ENCODE peak calls at places on chromosomes 12 and 14, in eight cellular contexts. W is effector memory CD4-positive, alpha-beta T cell; P is heart left ventricle; M is left lung; R is OCI-LY7; K is psoas muscle; S is coronary artery; G is IMR-90. B is an unnamed sample.
A peak's percentile ranks its signal among the peaks of the same experiment; 100 is the strongest.

GRCh38 chr14:33386140-33386539 is 447.5 kb downstream of the NPAS3 start:
- DNase-seq in S (no peak), G (no peak), M (no peak), R (no peak), K (no peak), W (no peak), P (no peak), B (no peak)

GRCh38 chr12:124458220-124458991 is 109.0 kb downstream of the NCOR2 start:
- DNase-seq in R (no peak), P (no peak), G (no peak), M (peak; percentile 52), K (no peak), W (no peak), S (no peak), B (no peak)

GRCh38 chr12:48961801-48962200 is 4.5 kb upstream of the ARF3 start:
- DNase-seq in M (no peak), W (no peak), K (no peak), P (no peak), G (no peak), S (no peak), R (no peak), B (no peak)

GRCh38 chr12:1587927-1588573 is 6.3 kb downstream of the FBXL14 start:
- DNase-seq in S (no peak), G (peak; percentile 54), M (no peak), K (no peak), W (no peak), P (no peak), R (no peak), B (no peak)

GRCh38 chr14:99278836-99279235 is 6.8 kb upstream of the BCL11B start:
- DNase-seq in R (no peak), K (no peak), M (no peak), W (no peak), S (no peak), G (no peak), P (no peak), B (no peak)

GRCh38 chr12:75087656-75088055 is 122.0 kb downstream of the KCNC2 start:
- DNase-seq in M (no peak), R (no peak), P (no peak), G (no peak), S (no peak), W (no peak), K (no peak), B (no peak)

GRCh38 chr12:389138-390096 is at the start of gene KDM5A:
- DNase-seq in K (peak; percentile 89), R (peak; percentile 96), S (peak; percentile 94), G (peak; percentile 94), P (peak; percentile 92), W (peak; percentile 88), M (peak; percentile 93), B (peak; percentile 93)

GRCh38 chr12:98901189-98901588 is 256.1 kb downstream of the APAF1 start:
- DNase-seq in P (no peak), M (no peak), W (no peak), G (no peak), S (no peak), R (no peak), K (no peak), B (no peak)

GRCh38 chr12:66409195-66409871 is 107.0 kb downstream of the HELB start:
- DNase-seq in M (no peak), S (no peak), G (peak; percentile 80), P (no peak), K (no peak), R (peak; percentile 67), W (peak; percentile 20), B (peak; percentile 18)

GRCh38 chr12:120726510-120726793 is 826 bp downstream of the ACADS start:
- DNase-seq in G (no peak), W (no peak), S (no peak), M (no peak), P (no peak), R (no peak), K (no peak), B (no peak)

GRCh38 chr12:95118138-95118787 is 44.8 kb upstream of the NR2C1 start:
- DNase-seq in P (no peak), W (no peak), R (no peak), M (no peak), G (peak; percentile 89), S (no peak), K (no peak), B (no peak)

GRCh38 chr12:95126076-95126475 is 52.7 kb upstream of the NR2C1 start:
- DNase-seq in S (no peak), K (no peak), M (no peak), G (no peak), W (no peak), R (no peak), P (no peak), B (no peak)

GRCh38 chr12:95129115-95129514 is 55.7 kb upstream of the NR2C1 start:
- DNase-seq in G (no peak), S (no peak), P (no peak), R (no peak), W (no peak), M (no peak), K (no peak), B (no peak)

GRCh38 chr12:95118788-95119179 is 45.4 kb upstream of the NR2C1 start:
- DNase-seq in R (no peak), M (no peak), P (no peak), W (no peak), S (no peak), K (no peak), G (peak; percentile 24), B (no peak)

DNA sequence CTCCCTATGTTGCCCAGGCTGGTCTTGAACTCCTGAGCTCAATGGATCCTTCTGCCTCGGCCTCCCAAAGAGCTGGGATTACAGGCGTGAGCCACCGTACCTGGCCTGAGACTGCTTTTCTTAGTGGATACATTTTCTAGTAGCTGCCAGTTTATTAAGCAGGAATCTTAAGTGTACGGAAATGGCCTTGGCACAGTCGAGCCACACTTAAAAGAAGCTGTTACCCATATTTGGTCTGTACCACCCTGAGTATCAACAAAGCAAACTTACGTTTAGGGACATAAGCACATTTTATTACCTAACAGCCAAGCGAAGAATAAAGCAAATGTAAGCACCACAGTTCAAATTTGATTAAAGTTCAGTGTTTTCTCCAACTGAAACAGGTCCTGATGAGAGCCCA is 50.7 kb upstream of the NR2C1 start:
- DNase-seq in W (no peak), K (no peak), M (no peak), R (no peak), P (no peak), G (no peak), S (no peak), B (no peak)
- H3K27ac ChIP-seq in W (no peak overlapping the region), K (no peak overlapping the region), M (peak overlapping the region; percentile 73), R (no peak overlapping the region), P (no peak overlapping the region), G (no peak overlapping the region), S (no peak overlapping the region), B (no peak overlapping the region)

GRCh38 chr12:25710149-25710548 is 157.1 kb upstream of the LMNTD1 start:
- DNase-seq in M (no peak), S (no peak), P (no peak), K (no peak), W (no peak), R (no peak), G (no peak), B (no peak)

GRCh38 chr12:25702553-25702952 is 149.5 kb upstream of the LMNTD1 start:
- DNase-seq in G (no peak), P (no peak), M (no peak), W (no peak), K (no peak), R (no peak), S (no peak), B (no peak)

GRCh38 chr12:25708661-25709060 is 155.6 kb upstream of the LMNTD1 start:
- DNase-seq in G (no peak), R (no peak), P (no peak), S (no peak), K (no peak), W (no peak), M (no peak), B (no peak)

GRCh38 chr12:25705256-25705655 is 152.2 kb upstream of the LMNTD1 start:
- DNase-seq in G (no peak), W (no peak), S (no peak), R (no peak), M (no peak), P (no peak), K (no peak), B (no peak)

DNA sequence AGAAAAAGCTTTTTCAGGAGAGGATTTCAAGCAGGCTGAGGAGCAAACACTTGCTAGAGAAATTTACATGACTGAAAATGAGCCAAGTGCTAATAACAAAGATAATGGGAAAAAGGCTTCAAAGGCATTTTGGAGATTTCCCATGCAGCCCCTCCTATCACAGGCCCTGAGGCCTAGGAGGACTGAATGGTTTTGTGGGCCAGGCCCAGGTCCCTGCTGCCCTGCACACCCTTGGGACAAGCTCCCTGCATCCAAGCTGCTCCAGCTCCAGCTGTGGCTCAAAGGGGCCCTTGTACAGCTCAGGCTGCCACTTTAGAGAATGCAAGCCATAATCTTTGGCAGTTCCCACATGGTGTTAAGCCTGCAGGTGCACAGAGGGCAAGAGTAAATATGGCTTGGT is 154.0 kb upstream of the LMNTD1 start:
- DNase-seq in P (no peak), G (no peak), M (no peak), K (no peak), W (no peak), R (no peak), S (no peak), B (no peak)
- H3K4me3 ChIP-seq in P (no peak overlapping the region), G (no peak overlapping the region), M (no peak overlapping the region), K (no peak overlapping the region), W (no peak overlapping the region), R (no peak overlapping the region), S (no peak overlapping the region), B (no peak overlapping the region)

GRCh38 chr12:128727461-128727860 is 96.3 kb downstream of the SLC15A4 start:
- DNase-seq in R (no peak), G (no peak), K (no peak), M (no peak), P (no peak), W (no peak), S (no peak), B (no peak)
- H3K27ac ChIP-seq in R (no peak overlapping the region), G (no peak overlapping the region), K (no peak overlapping the region), M (no peak overlapping the region), P (no peak overlapping the region), W (no peak overlapping the region), S (no peak overlapping the region), B (no peak overlapping the region)

GRCh38 chr14:90295870-90296516 is 35.7 kb downstream of the NRDE2 start:
- DNase-seq in W (no peak), R (no peak), K (no peak), P (no peak), S (no peak), M (no peak), G (peak; percentile 67), B (no peak)
- H3K4me3 ChIP-seq in W (no peak overlapping the region), R (no peak overlapping the region), K (no peak overlapping the region), P (no peak overlapping the region), S (no peak overlapping the region), M (no peak overlapping the region), G (no peak overlapping the region), B (no peak overlapping the region)

DNA sequence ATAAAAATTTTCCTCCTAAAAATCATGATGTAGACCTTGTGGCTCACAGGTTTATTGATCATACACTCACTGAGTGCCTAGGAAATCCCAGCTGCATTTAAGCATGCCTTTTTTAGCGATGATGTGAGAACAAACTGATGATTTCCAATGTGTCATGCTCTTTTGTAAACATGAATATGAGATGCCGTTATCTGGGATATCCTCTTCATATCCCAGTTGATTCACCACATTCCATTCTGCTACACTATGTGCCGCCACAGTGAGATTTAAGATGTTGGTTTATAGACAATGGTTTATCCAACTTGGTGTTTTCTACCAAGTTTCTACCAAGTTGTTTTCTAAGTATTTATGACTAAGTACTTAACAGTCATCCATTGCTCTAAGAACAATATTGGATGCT is 5.2 kb downstream of the OR4E1 start:
- DNase-seq in M (no peak), S (no peak), R (no peak), P (no peak), G (peak; percentile 76), K (no peak), W (no peak), B (no peak)
- H3K27ac ChIP-seq in M (no peak overlapping the region), S (no peak overlapping the region), R (no peak overlapping the region), P (no peak overlapping the region), G (no peak overlapping the region), K (no peak overlapping the region), W (no peak overlapping the region), B (no peak overlapping the region)

GRCh38 chr12:109116611-109116949 is 193 bp downstream of the ACACB start:
- DNase-seq in S (peak; percentile 43), K (no peak), W (no peak), R (no peak), G (no peak), P (no peak), M (no peak), B (no peak)
- H3K4me3 ChIP-seq in S (no peak overlapping the region), K (peak overlapping the region; percentile 69), W (no peak overlapping the region), R (no peak overlapping the region), G (no peak overlapping the region), P (peak overlapping the region; percentile 41), M (no peak overlapping the region), B (no peak overlapping the region)